ENCODE peak calls at places on chromosome 20, in nine cellular contexts. Z, L, X, K, H, Y, T, G and U are unnamed samples.

GRCh38 chr20:24828992-24829648 is 119.9 kb upstream of the CST7 start:
- DNase-seq in Z (no peak), L (peak; percentile 16), X (no peak), K (no peak), H (no peak), Y (no peak), T (no peak), G (no peak), U (no peak)

GRCh38 chr20:62929051-62929538 is 2.8 kb upstream of the DIDO1 start:
- DNase-seq in Z (peak; percentile 39), L (peak; percentile 60), X (peak; percentile 42), K (peak; percentile 87), H (peak; percentile 50), Y (peak; percentile 61), T (peak; percentile 87), G (peak; percentile 76), U (no peak)

GRCh38 chr20:40966103-40966502 is 62.5 kb upstream of the TOP1 start:
- DNase-seq in Z (no peak), L (no peak), X (no peak), K (no peak), H (no peak), Y (peak; percentile 50), T (no peak), G (peak; percentile 45), U (no peak)

GRCh38 chr20:24995741-24996448 is 3.3 kb upstream of the APMAP start:
- DNase-seq in Z (no peak), L (peak; percentile 10), X (no peak), K (no peak), H (no peak), Y (no peak), T (peak; percentile 34), G (peak; percentile 42), U (no peak)

GRCh38 chr20:36351937-36352336 is 45.8 kb downstream of the DLGAP4 start:
- DNase-seq in Z (no peak), L (no peak), X (no peak), K (no peak), H (no peak), Y (no peak), T (no peak), G (no peak), U (no peak)

GRCh38 chr20:19317240-19318069 is 105.0 kb downstream of the SLC24A3 start:
- DNase-seq in Z (no peak), L (no peak), X (no peak), K (no peak), H (no peak), Y (peak; percentile 7), T (no peak), G (no peak), U (no peak)

GRCh38 chr20:52804455-52804966 is 167.6 kb upstream of the TSHZ2 start:
- DNase-seq in Z (no peak), L (no peak), X (no peak), K (no peak), H (no peak), Y (no peak), T (no peak), G (no peak), U (no peak)

GRCh38 chr20:46043556-46043955 is 14.5 kb downstream of the SLC12A5 start:
- DNase-seq in Z (no peak), L (no peak), X (no peak), K (no peak), H (no peak), Y (no peak), T (no peak), G (no peak), U (no peak)

GRCh38 chr20:2307136-2307535 is 11.3 kb downstream of the TGM3 start:
- DNase-seq in Z (no peak), L (no peak), X (no peak), K (no peak), H (no peak), Y (no peak), T (no peak), G (no peak), U (no peak)

GRCh38 chr20:50820515-50821256 is 25.8 kb downstream of the BCAS4 start:
- DNase-seq in Z (no peak), L (no peak), X (no peak), K (no peak), H (no peak), Y (peak; percentile 73), T (no peak), G (no peak), U (no peak)

GRCh38 chr20:48983423-48984400 is 62.2 kb downstream of the ARFGEF2 start:
- DNase-seq in Z (no peak), L (no peak), X (no peak), K (no peak), H (peak; percentile 63), Y (no peak), T (no peak), G (no peak), U (no peak)

GRCh38 chr20:37638527-37638926 is 55.3 kb upstream of the CTNNBL1 start:
- DNase-seq in Z (no peak), L (no peak), X (no peak), K (no peak), H (no peak), Y (no peak), T (no peak), G (no peak), U (no peak)

GRCh38 chr20:50680106-50680960 is 11.0 kb downstream of the RIPOR3 start:
- DNase-seq in Z (no peak), L (no peak), X (no peak), K (no peak), H (peak; percentile 24), Y (no peak), T (no peak), G (no peak), U (no peak)

GRCh38 chr20:20003088-20003954 is 13.8 kb upstream of the NAA20 start:
- DNase-seq in Z (no peak), L (no peak), X (no peak), K (peak; percentile 61), H (no peak), Y (peak; percentile 40), T (no peak), G (no peak), U (no peak)